ENCODE peak calls at places on chromosomes 13 and 19, in seven cellular contexts. P is SK-N-SH, Y is GM12892, T is GM12878, L is K562, D is H1, B is HepG2. M is an unnamed sample.

GRCh38 chr13:52738719-52739467 is 727 bp downstream of the CNMD start:
- DNase-seq in P (no peak), L (peak; percentile 52), T (no peak), Y (peak; percentile 43), B (no peak), D (peak; percentile 82), M (peak; percentile 58)

GRCh38 chr19:4908781-4909171 is 525 bp upstream of the UHRF1 start:
- DNase-seq in T (no peak), Y (no peak), D (peak; percentile 58), L (no peak), B (peak; percentile 58), P (peak; percentile 49), M (no peak)

GRCh38 chr13:90238433-90238832 is 1109.1 kb upstream of the MIR17HG start:
- DNase-seq in L (no peak), T (no peak), B (no peak), D (no peak), P (no peak), Y (no peak), M (no peak)

GRCh38 chr13:52405767-52406494 is at the start of gene THSD1:
- DNase-seq in Y (peak; percentile 28), L (no peak), T (no peak), B (no peak), P (peak; percentile 87), D (peak; percentile 65), M (peak; percentile 31)

GRCh38 chr19:17949956-17950309 is 17.0 kb upstream of the KCNN1 start:
- DNase-seq in B (no peak), Y (no peak), L (no peak), T (no peak), D (peak; percentile 83), P (no peak), M (no peak)

GRCh38 chr13:46647514-46648065 is 94.6 kb downstream of the LRCH1 start:
- DNase-seq in L (no peak), B (no peak), Y (no peak), D (no peak), P (no peak), T (no peak), M (no peak)

GRCh38 chr19:1874554-1875185 is 10.6 kb downstream of the ABHD17A start:
- DNase-seq in T (no peak), Y (no peak), D (no peak), L (no peak), P (no peak), B (no peak), M (no peak)

GRCh38 chr13:107339209-107339608 is 771.3 kb upstream of the ARGLU1 start:
- DNase-seq in Y (no peak), B (no peak), L (no peak), D (no peak), T (no peak), P (no peak), M (no peak)

GRCh38 chr13:110524484-110525254 is 36.9 kb downstream of the RAB20 start:
- DNase-seq in T (no peak), Y (no peak), L (no peak), B (no peak), D (no peak), P (peak; percentile 72), M (no peak)

GRCh38 chr13:51679616-51680015 is 95.4 kb downstream of the WDFY2 start:
- DNase-seq in Y (no peak), P (no peak), D (no peak), B (no peak), T (no peak), L (no peak), M (no peak)

GRCh38 chr13:89003656-89004055 is 1332.5 kb downstream of the SLITRK5 start:
- DNase-seq in B (no peak), Y (no peak), T (no peak), P (no peak), D (no peak), L (no peak), M (no peak)
- TF ChIP-seq POLR2AphosphoS5 in B (no peak), Y (no peak), T (no peak), P (no peak), D (no peak), L (no peak), M (no peak)

GRCh38 chr13:27081893-27082292 is 89.7 kb downstream of the USP12 start:
- DNase-seq in L (no peak), D (no peak), P (no peak), T (no peak), B (no peak), Y (no peak), M (no peak)

GRCh38 chr13:27082325-27082724 is 89.3 kb downstream of the USP12 start:
- DNase-seq in D (no peak), P (no peak), L (no peak), Y (no peak), B (no peak), T (no peak), M (no peak)

GRCh38 chr13:27076411-27076810 is 95.2 kb downstream of the USP12 start:
- DNase-seq in D (no peak), T (no peak), Y (no peak), B (no peak), P (no peak), L (no peak), M (no peak)

GRCh38 chr13:27080018-27080948 is 91.3 kb downstream of the USP12 start:
- DNase-seq in L (no peak), B (no peak), P (no peak), Y (no peak), T (no peak), D (no peak), M (no peak)

GRCh38 chr13:27079421-27079958 is 92.1 kb downstream of the USP12 start:
- DNase-seq in P (no peak), B (no peak), L (no peak), Y (no peak), D (no peak), T (no peak), M (no peak)
- TF ChIP-seq TAF1 in P (no peak), B (no peak), L (no peak), Y (no peak), D (no peak), T (no peak), M (no peak)

GRCh38 chr13:39859898-39860297 is 204.4 kb downstream of the COG6 start:
- DNase-seq in Y (no peak), T (no peak), L (no peak), B (no peak), D (no peak), P (peak; percentile 41), M (no peak)

GRCh38 chr13:39867807-39868206 is 212.3 kb downstream of the COG6 start:
- DNase-seq in Y (no peak), D (no peak), L (no peak), T (no peak), P (no peak), B (no peak), M (no peak)

GRCh38 chr13:39862891-39863290 is 207.4 kb downstream of the COG6 start:
- DNase-seq in B (no peak), D (no peak), Y (no peak), T (no peak), P (no peak), L (no peak), M (no peak)

GRCh38 chr13:39866722-39867121 is 211.3 kb downstream of the COG6 start:
- DNase-seq in B (no peak), T (no peak), P (no peak), L (no peak), D (no peak), Y (no peak), M (no peak)

GRCh38 chr13:39864221-39864620 is 208.8 kb downstream of the COG6 start:
- DNase-seq in P (no peak), B (no peak), Y (no peak), D (no peak), T (no peak), L (no peak), M (no peak)
- TF ChIP-seq POLR2AphosphoS5 in P (no peak), B (no peak), Y (no peak), D (no peak), T (no peak), L (no peak), M (no peak)

GRCh38 chr19:46513461-46514236 is 18.0 kb upstream of the PNMA8B start:
- DNase-seq in B (peak; percentile 44), Y (peak; percentile 72), D (peak; percentile 99), L (peak; percentile 83), T (no peak), P (peak; percentile 87), M (peak; percentile 76)
- TF ChIP-seq TAF1 in B (no peak), Y (no peak), D (no peak), L (no peak), T (no peak), P (no peak), M (no peak)

GRCh38 chr13:102323012-102323411 is 78.8 kb downstream of the FGF14 start:
- DNase-seq in Y (no peak), T (no peak), L (no peak), P (no peak), D (no peak), B (no peak), M (no peak)

GRCh38 chr13:102326381-102327118 is 75.3 kb downstream of the FGF14 start:
- DNase-seq in Y (no peak), P (no peak), L (no peak), T (no peak), D (no peak), B (no peak), M (no peak)

GRCh38 chr13:102327119-102327617 is 74.7 kb downstream of the FGF14 start:
- DNase-seq in T (no peak), D (no peak), L (no peak), Y (no peak), P (no peak), B (no peak), M (no peak)

GRCh38 chr13:102323505-102323904 is 78.3 kb downstream of the FGF14 start:
- DNase-seq in D (no peak), L (no peak), T (no peak), B (no peak), P (no peak), Y (no peak), M (no peak)

DNA sequence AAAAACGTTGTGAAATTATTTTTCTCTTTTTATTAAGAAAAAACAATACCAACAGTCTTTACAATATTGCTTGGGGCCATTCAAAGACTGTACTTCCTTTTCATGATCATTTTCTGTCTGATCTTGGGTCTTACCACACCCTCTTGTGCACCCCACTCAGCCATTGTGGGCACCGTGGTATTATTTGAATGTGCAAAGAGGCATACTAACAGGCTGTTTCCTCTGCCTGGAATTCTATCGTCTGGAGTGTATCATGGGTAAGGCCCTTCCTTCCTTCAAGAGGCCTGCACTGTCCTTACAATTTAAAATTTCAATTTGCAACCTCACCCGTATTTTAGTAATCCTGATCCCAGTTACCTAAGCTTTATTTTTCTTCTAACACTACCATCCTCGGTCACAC is 76.5 kb downstream of the FGF14 start:
- DNase-seq in D (no peak), B (no peak), P (no peak), T (no peak), Y (no peak), L (no peak), M (no peak)
- TF ChIP-seq POLR2AphosphoS5 in D (no peak), B (no peak), P (no peak), T (no peak), Y (no peak), L (no peak), M (no peak)

DNA sequence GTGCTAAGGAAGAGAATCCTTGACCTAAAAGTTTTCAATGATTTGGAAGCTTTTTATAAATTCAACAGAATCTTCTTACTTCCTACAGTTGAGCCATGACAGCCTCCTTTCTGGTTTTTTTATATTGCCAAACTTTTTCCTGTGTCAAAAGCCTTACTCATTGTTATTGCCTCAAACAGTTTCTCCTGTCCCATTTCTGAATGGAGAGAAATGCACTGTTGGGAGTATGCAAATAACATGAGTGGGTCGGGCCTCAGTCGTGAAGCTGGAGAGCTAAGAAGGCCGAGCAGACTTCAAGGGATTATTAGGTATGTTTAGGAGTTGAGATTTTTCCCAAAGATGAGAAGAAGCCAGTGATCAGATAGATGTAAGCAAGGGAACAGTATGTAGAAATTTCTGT is 766.4 kb upstream of the KLHL1 start:
- DNase-seq in D (no peak), P (no peak), L (no peak), Y (no peak), B (no peak), T (no peak), M (no peak)
- TF ChIP-seq TAF1 in D (no peak), P (no peak), L (no peak), Y (no peak), B (no peak), T (no peak), M (no peak)